ENCODE peak calls at places on chromosome 18, in nine cellular contexts. One of them, this sample, is unnamed. For H3K4me1, the result is how much of the 10 kb centered on the place peaks cover.

GRCh38 chr18:36783792-36784191 is 45.0 kb downstream of the TPGS2 start:
- DNase-seq in right atrium auricular region: no peak
- DNase-seq in stomach: no peak
- DNase-seq in psoas muscle: no peak
- DNase-seq in CD8-positive, alpha-beta T cell: no peak
- DNase-seq in uterus: no peak
- DNase-seq in tibial artery: no peak
- DNase-seq in CD8-positive, alpha-beta memory T cell: no peak
- DNase-seq in colonic mucosa: no peak
- DNase-seq in this sample: no peak

GRCh38 chr18:77082316-77082715 is 50.3 kb downstream of the MBP start:
- DNase-seq in right atrium auricular region: no peak
- DNase-seq in stomach: no peak
- DNase-seq in psoas muscle: no peak
- DNase-seq in CD8-positive, alpha-beta T cell: no peak
- DNase-seq in uterus: no peak
- DNase-seq in tibial artery: no peak
- DNase-seq in CD8-positive, alpha-beta memory T cell: no peak
- DNase-seq in colonic mucosa: no peak
- DNase-seq in this sample: no peak

GRCh38 chr18:74281011-74281638 is 10.6 kb downstream of the CYB5A start:
- DNase-seq in right atrium auricular region: no peak
- DNase-seq in stomach: no peak
- DNase-seq in psoas muscle: no peak
- DNase-seq in CD8-positive, alpha-beta T cell: no peak
- DNase-seq in uterus: no peak
- DNase-seq in tibial artery: no peak
- DNase-seq in CD8-positive, alpha-beta memory T cell: no peak
- DNase-seq in colonic mucosa: no peak
- DNase-seq in this sample: no peak

GRCh38 chr18:48179005-48179404 is 230.2 kb downstream of the ZBTB7C start:
- DNase-seq in right atrium auricular region: no peak
- DNase-seq in stomach: peak
- DNase-seq in psoas muscle: no peak
- DNase-seq in CD8-positive, alpha-beta T cell: no peak
- DNase-seq in uterus: no peak
- DNase-seq in tibial artery: no peak
- DNase-seq in CD8-positive, alpha-beta memory T cell: no peak
- DNase-seq in colonic mucosa: no peak
- DNase-seq in this sample: no peak

GRCh38 chr18:48994044-48994651 is 43.4 kb upstream of the SMAD7 start:
- DNase-seq in right atrium auricular region: peak
- DNase-seq in stomach: no peak
- DNase-seq in psoas muscle: peak
- DNase-seq in CD8-positive, alpha-beta T cell: no peak
- DNase-seq in uterus: peak
- DNase-seq in tibial artery: no peak
- DNase-seq in CD8-positive, alpha-beta memory T cell: no peak
- DNase-seq in colonic mucosa: no peak
- DNase-seq in this sample: no peak

GRCh38 chr18:75896865-75897264 is 469.4 kb upstream of the SMIM21 start:
- DNase-seq in right atrium auricular region: no peak
- DNase-seq in stomach: no peak
- DNase-seq in psoas muscle: no peak
- DNase-seq in CD8-positive, alpha-beta T cell: no peak
- DNase-seq in uterus: no peak
- DNase-seq in tibial artery: no peak
- DNase-seq in CD8-positive, alpha-beta memory T cell: no peak
- DNase-seq in colonic mucosa: no peak
- DNase-seq in this sample: no peak

GRCh38 chr18:54805571-54806334 is 22.5 kb upstream of the RAB27B start:
- DNase-seq in right atrium auricular region: no peak
- DNase-seq in stomach: no peak
- DNase-seq in psoas muscle: no peak
- DNase-seq in CD8-positive, alpha-beta T cell: no peak
- DNase-seq in uterus: no peak
- DNase-seq in tibial artery: no peak
- DNase-seq in CD8-positive, alpha-beta memory T cell: no peak
- DNase-seq in colonic mucosa: no peak
- DNase-seq in this sample: no peak

GRCh38 chr18:46917108-46917807 is at the start of the genes KATNAL2 and PIAS2:
- DNase-seq in right atrium auricular region: peak
- DNase-seq in stomach: peak
- DNase-seq in psoas muscle: peak
- DNase-seq in CD8-positive, alpha-beta T cell: peak
- DNase-seq in uterus: peak
- DNase-seq in tibial artery: peak
- DNase-seq in CD8-positive, alpha-beta memory T cell: peak
- DNase-seq in colonic mucosa: peak
- DNase-seq in this sample: peak

GRCh38 chr18:74899554-74899953 is 301.9 kb downstream of the ZNF407 start:
- DNase-seq in right atrium auricular region: no peak
- DNase-seq in stomach: peak
- DNase-seq in psoas muscle: peak
- DNase-seq in CD8-positive, alpha-beta T cell: no peak
- DNase-seq in uterus: peak
- DNase-seq in tibial artery: no peak
- DNase-seq in CD8-positive, alpha-beta memory T cell: no peak
- DNase-seq in colonic mucosa: no peak
- DNase-seq in this sample: peak

GRCh38 chr18:58893388-58894099 is 28.9 kb downstream of the ZNF532 start:
- DNase-seq in right atrium auricular region: no peak
- DNase-seq in stomach: no peak
- DNase-seq in psoas muscle: no peak
- DNase-seq in CD8-positive, alpha-beta T cell: no peak
- DNase-seq in uterus: no peak
- DNase-seq in tibial artery: no peak
- DNase-seq in CD8-positive, alpha-beta memory T cell: no peak
- DNase-seq in colonic mucosa: no peak
- DNase-seq in this sample: no peak

GRCh38 chr18:58896268-58896667 is 31.6 kb downstream of the ZNF532 start:
- DNase-seq in right atrium auricular region: no peak
- DNase-seq in stomach: no peak
- DNase-seq in psoas muscle: no peak
- DNase-seq in CD8-positive, alpha-beta T cell: no peak
- DNase-seq in uterus: no peak
- DNase-seq in tibial artery: no peak
- DNase-seq in CD8-positive, alpha-beta memory T cell: no peak
- DNase-seq in colonic mucosa: no peak
- DNase-seq in this sample: no peak

GRCh38 chr18:58896734-58897508 is 32.2 kb downstream of the ZNF532 start:
- DNase-seq in right atrium auricular region: no peak
- DNase-seq in stomach: no peak
- DNase-seq in psoas muscle: no peak
- DNase-seq in CD8-positive, alpha-beta T cell: no peak
- DNase-seq in uterus: no peak
- DNase-seq in tibial artery: no peak
- DNase-seq in CD8-positive, alpha-beta memory T cell: no peak
- DNase-seq in colonic mucosa: no peak
- DNase-seq in this sample: no peak

GRCh38 chr18:58895385-58895784 is 30.7 kb downstream of the ZNF532 start:
- DNase-seq in right atrium auricular region: no peak
- DNase-seq in stomach: no peak
- DNase-seq in psoas muscle: no peak
- DNase-seq in CD8-positive, alpha-beta T cell: no peak
- DNase-seq in uterus: no peak
- DNase-seq in tibial artery: no peak
- DNase-seq in CD8-positive, alpha-beta memory T cell: no peak
- DNase-seq in colonic mucosa: no peak
- DNase-seq in this sample: no peak

GRCh38 chr18:58894937-58895336 is 30.3 kb downstream of the ZNF532 start:
- DNase-seq in right atrium auricular region: no peak
- DNase-seq in stomach: no peak
- DNase-seq in psoas muscle: no peak
- DNase-seq in CD8-positive, alpha-beta T cell: no peak
- DNase-seq in uterus: no peak
- DNase-seq in tibial artery: peak
- DNase-seq in CD8-positive, alpha-beta memory T cell: no peak
- DNase-seq in colonic mucosa: no peak
- DNase-seq in this sample: no peak
- H3K4me1 ChIP-seq in right atrium auricular region: half or more
- H3K4me1 ChIP-seq in stomach: under half
- H3K4me1 ChIP-seq in psoas muscle: under half
- H3K4me1 ChIP-seq in CD8-positive, alpha-beta T cell: under half
- H3K4me1 ChIP-seq in uterus: under half
- H3K4me1 ChIP-seq in tibial artery: under half
- H3K4me1 ChIP-seq in CD8-positive, alpha-beta memory T cell: under half
- H3K4me1 ChIP-seq in colonic mucosa: under half
- H3K4me1 ChIP-seq in this sample: under half

GRCh38 chr18:39211461-39211860 is 1645.9 kb upstream of the CELF4 start:
- DNase-seq in right atrium auricular region: no peak
- DNase-seq in stomach: no peak
- DNase-seq in psoas muscle: no peak
- DNase-seq in CD8-positive, alpha-beta T cell: no peak
- DNase-seq in uterus: no peak
- DNase-seq in tibial artery: no peak
- DNase-seq in CD8-positive, alpha-beta memory T cell: no peak
- DNase-seq in colonic mucosa: no peak
- DNase-seq in this sample: no peak
- H3K27ac ChIP-seq in right atrium auricular region: no peak
- H3K27ac ChIP-seq in stomach: no peak
- H3K27ac ChIP-seq in psoas muscle: no peak
- H3K27ac ChIP-seq in CD8-positive, alpha-beta T cell: no peak
- H3K27ac ChIP-seq in uterus: no peak
- H3K27ac ChIP-seq in tibial artery: no peak
- H3K27ac ChIP-seq in CD8-positive, alpha-beta memory T cell: no peak
- H3K27ac ChIP-seq in colonic mucosa: no peak
- H3K27ac ChIP-seq in this sample: no peak

GRCh38 chr18:31162825-31163435 is at the start of gene DSC1:
- DNase-seq in right atrium auricular region: no peak
- DNase-seq in stomach: no peak
- DNase-seq in psoas muscle: no peak
- DNase-seq in CD8-positive, alpha-beta T cell: no peak
- DNase-seq in uterus: no peak
- DNase-seq in tibial artery: no peak
- DNase-seq in CD8-positive, alpha-beta memory T cell: no peak
- DNase-seq in colonic mucosa: no peak
- DNase-seq in this sample: no peak
- H3K4me3 ChIP-seq in right atrium auricular region: no peak
- H3K4me3 ChIP-seq in stomach: no peak
- H3K4me3 ChIP-seq in psoas muscle: no peak
- H3K4me3 ChIP-seq in CD8-positive, alpha-beta T cell: peak
- H3K4me3 ChIP-seq in uterus: no peak
- H3K4me3 ChIP-seq in tibial artery: no peak
- H3K4me3 ChIP-seq in CD8-positive, alpha-beta memory T cell: peak
- H3K4me3 ChIP-seq in colonic mucosa: no peak
- H3K4me3 ChIP-seq in this sample: no peak

DNA sequence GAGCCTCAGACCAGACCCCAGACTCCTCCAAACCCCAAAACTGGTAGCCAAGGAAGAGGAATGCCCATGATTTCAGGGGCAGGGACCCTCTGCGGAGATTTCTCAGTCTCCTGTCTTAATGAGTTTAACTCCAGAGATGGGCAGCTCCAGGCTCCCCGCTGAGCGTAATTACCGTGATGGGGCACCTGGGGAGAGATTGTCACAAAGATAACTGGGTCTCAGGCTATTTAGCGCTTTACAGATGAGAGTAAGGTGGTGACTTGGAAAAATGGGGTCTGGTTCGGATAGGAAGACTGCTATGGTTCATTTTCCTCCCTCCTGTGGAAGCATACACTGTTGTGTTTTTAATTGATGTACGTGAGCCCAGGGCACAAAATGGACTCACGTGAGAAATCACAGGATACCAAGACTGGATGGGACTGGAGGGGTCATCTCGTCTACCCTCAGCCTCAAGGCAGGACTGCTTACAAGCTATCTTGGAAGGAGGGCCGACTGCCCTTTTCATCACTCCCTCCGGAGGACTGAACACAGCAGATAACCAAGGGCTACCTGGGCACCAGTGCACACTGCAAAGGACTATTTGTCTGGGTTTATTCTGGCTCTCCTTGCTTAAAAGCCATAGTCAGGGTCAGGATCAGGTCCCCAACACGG is 427.8 kb downstream of the ZNF521 start:
- DNase-seq in right atrium auricular region: no peak
- DNase-seq in stomach: no peak
- DNase-seq in psoas muscle: no peak
- DNase-seq in CD8-positive, alpha-beta T cell: no peak
- DNase-seq in uterus: no peak
- DNase-seq in tibial artery: no peak
- DNase-seq in CD8-positive, alpha-beta memory T cell: no peak
- DNase-seq in colonic mucosa: no peak
- DNase-seq in this sample: no peak
- H3K4me1 ChIP-seq in right atrium auricular region: under half
- H3K4me1 ChIP-seq in stomach: under half
- H3K4me1 ChIP-seq in psoas muscle: under half
- H3K4me1 ChIP-seq in CD8-positive, alpha-beta T cell: under half
- H3K4me1 ChIP-seq in uterus: under half
- H3K4me1 ChIP-seq in tibial artery: under half
- H3K4me1 ChIP-seq in CD8-positive, alpha-beta memory T cell: under half
- H3K4me1 ChIP-seq in colonic mucosa: under half
- H3K4me1 ChIP-seq in this sample: under half

DNA sequence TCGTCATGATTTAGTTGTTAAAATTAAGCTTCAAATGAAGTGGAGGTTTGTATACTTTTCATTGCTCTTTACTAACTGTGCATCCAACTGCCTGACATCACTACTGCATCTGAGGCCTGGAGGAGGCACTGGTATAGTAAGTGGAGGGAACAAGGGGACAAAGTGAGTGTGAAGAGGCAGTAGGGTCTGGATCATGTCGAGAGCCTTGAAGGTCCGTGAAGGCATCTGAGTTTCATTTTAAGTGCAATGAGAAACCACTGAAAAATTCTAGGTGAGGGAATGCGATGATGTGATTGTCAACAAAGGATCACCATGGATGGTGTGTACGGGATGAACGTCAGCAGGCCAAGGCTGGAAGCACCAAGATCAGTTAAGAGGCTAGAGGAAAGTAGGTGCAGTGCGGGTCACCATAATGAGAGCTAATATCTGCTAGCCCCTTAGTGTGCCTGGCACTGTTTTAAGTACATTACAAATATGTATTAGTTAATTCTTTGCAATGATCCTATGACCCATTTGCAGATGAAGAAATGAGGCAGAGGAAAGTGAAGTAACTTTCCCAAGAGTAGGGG is 96.1 kb downstream of the CABYR start:
- DNase-seq in right atrium auricular region: no peak
- DNase-seq in stomach: no peak
- DNase-seq in psoas muscle: no peak
- DNase-seq in CD8-positive, alpha-beta T cell: no peak
- DNase-seq in uterus: no peak
- DNase-seq in tibial artery: no peak
- DNase-seq in CD8-positive, alpha-beta memory T cell: no peak
- DNase-seq in colonic mucosa: no peak
- DNase-seq in this sample: no peak
- H3K27ac ChIP-seq in right atrium auricular region: peak
- H3K27ac ChIP-seq in stomach: no peak
- H3K27ac ChIP-seq in psoas muscle: peak
- H3K27ac ChIP-seq in CD8-positive, alpha-beta T cell: no peak
- H3K27ac ChIP-seq in uterus: peak
- H3K27ac ChIP-seq in tibial artery: no peak
- H3K27ac ChIP-seq in CD8-positive, alpha-beta memory T cell: no peak
- H3K27ac ChIP-seq in colonic mucosa: no peak
- H3K27ac ChIP-seq in this sample: no peak